ENCODE peak calls at places on chromosomes 4 and X, in eight cellular contexts. S, Q, J, T, W, N, D and X are unnamed samples.

GRCh38 chr4:3854661-3855060 is 88.5 kb downstream of the ADRA2C start:
- DNase-seq in J (no peak), T (no peak), Q (no peak), N (no peak), W (no peak), S (no peak), D (no peak), X (no peak)

GRCh38 chr4:108730579-108730978 is 32.3 kb downstream of the ETNPPL start:
- DNase-seq in W (no peak), J (no peak), N (no peak), Q (peak; percentile 70), D (no peak), S (no peak), T (no peak), X (no peak)

GRCh38 chrX:48465336-48465933 is 4.6 kb downstream of the SLC38A5 start:
- DNase-seq in D (peak; percentile 82), W (no peak), Q (no peak), T (no peak), N (no peak), J (no peak), S (no peak), X (no peak)

GRCh38 chr4:108519911-108520310 is 100.5 kb upstream of the RPL34 start:
- DNase-seq in Q (no peak), D (no peak), S (no peak), N (no peak), J (no peak), T (no peak), W (no peak), X (no peak)

GRCh38 chrX:149511081-149511480 is 6.0 kb upstream of the IDS start:
- DNase-seq in N (no peak), T (no peak), D (peak; percentile 74), S (no peak), W (no peak), J (no peak), Q (no peak), X (no peak)

GRCh38 chr4:74105656-74106275 is 6.8 kb upstream of the CXCL2 start:
- DNase-seq in Q (no peak), T (peak; percentile 17), S (no peak), J (no peak), D (no peak), N (no peak), W (no peak), X (no peak)

GRCh38 chr4:121736735-121737351 is 28.1 kb downstream of the SMIM43 start:
- DNase-seq in J (no peak), S (no peak), Q (peak; percentile 61), W (no peak), D (peak; percentile 63), N (peak; percentile 18), T (peak; percentile 29), X (no peak)

GRCh38 chr4:145779319-145779801 is 99.4 kb downstream of the C4orf51 start:
- DNase-seq in W (no peak), D (no peak), T (no peak), J (no peak), Q (no peak), N (no peak), S (no peak), X (no peak)

GRCh38 chr4:48275247-48275646 is 5.6 kb upstream of the TEC start:
- DNase-seq in Q (peak; percentile 15), N (no peak), T (no peak), S (no peak), W (no peak), D (peak; percentile 44), J (no peak), X (peak; percentile 39)

GRCh38 chr4:155208258-155209054 is at the start of gene NPY2R:
- DNase-seq in N (no peak), J (no peak), T (no peak), Q (no peak), W (no peak), D (no peak), S (peak; percentile 58), X (no peak)

GRCh38 chrX:1060562-1060960 is 151.9 kb downstream of the CRLF2 start:
- DNase-seq in S (peak; percentile 4), T (no peak), W (no peak), D (no peak), Q (no peak), N (no peak), J (no peak), X (no peak)

GRCh38 chr4:102620697-102621497 is 119.7 kb downstream of the NFKB1 start:
- DNase-seq in S (no peak), N (no peak), D (peak; percentile 78), Q (peak; percentile 92), T (no peak), J (peak; percentile 58), W (no peak), X (no peak)

GRCh38 chrX:74383611-74384010 is 37.7 kb upstream of the SLC16A2 start:
- DNase-seq in N (peak; percentile 15), T (peak; percentile 28), Q (peak; percentile 13), S (no peak), D (peak; percentile 47), W (no peak), J (peak; percentile 29), X (no peak)

GRCh38 chr4:3010998-3011397 is 47.6 kb downstream of the GRK4 start:
- DNase-seq in D (peak; percentile 92), W (no peak), Q (no peak), S (no peak), N (no peak), J (no peak), T (no peak), X (no peak)

GRCh38 chr4:110364911-110365520 is 110.9 kb upstream of the ENPEP start:
- DNase-seq in N (no peak), D (no peak), W (no peak), Q (no peak), J (no peak), S (no peak), T (peak; percentile 50), X (no peak)

DNA sequence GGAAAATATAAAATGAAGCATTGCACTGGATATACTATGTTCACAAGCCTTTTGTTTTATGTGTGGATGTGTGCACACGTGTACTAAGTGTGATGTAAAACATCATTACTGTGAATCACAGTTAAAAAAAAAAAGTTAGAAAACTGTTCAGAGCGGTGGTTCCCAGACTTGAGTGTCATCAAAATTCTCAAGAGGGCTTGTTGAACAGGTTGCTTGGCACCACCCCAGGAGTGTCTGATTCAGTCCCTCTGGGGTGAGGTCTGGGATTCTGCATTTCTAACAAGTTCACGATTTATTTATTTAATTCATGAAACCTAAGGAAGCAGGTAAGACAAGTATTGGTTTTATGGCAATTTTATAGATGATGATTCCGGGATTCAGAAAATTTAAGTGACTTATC is 1.8 kb downstream of the CENPU start:
- DNase-seq in S (no peak), W (no peak), T (no peak), N (no peak), D (peak; percentile 98), Q (no peak), J (no peak), X (no peak)
- H3K4me3 ChIP-seq in S (no peak overlapping the region), W (no peak overlapping the region), T (no peak overlapping the region), N (no peak overlapping the region), D (no peak overlapping the region), Q (peak overlapping the region; percentile 73), J (no peak overlapping the region), X (peak overlapping the region; percentile 72)

DNA sequence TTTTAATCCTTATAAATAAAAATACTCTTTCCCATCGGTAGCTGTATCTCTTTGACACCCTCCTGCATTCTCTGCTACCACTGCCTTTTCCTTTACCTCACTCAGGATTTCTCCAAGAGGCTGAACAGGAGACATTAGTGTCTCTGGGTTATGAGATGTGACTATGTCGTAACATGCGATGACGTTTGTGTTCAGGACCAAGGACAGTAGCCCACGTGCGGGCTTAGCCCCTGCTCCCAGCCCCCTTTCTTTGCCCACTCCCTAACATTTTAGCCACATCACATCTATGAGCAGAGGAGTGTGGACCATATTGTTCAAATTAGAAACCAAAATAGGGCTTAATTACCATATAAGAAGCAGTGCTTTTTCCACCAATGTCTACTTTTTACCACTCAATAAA is 369.3 kb downstream of the FBXW7 start:
- DNase-seq in W (no peak), J (no peak), T (no peak), Q (no peak), N (no peak), D (peak; percentile 13), S (no peak), X (no peak)
- TF ChIP-seq CTCF in W (no peak), J (no peak), T (no peak), Q (no peak), N (no peak), D (no peak), S (no peak), X (no peak)

GRCh38 chrX:107709266-107709795 is 66.3 kb downstream of the TSC22D3 start:
- DNase-seq in S (no peak), W (no peak), T (no peak), J (no peak), D (no peak), N (no peak), Q (no peak), X (no peak)

GRCh38 chrX:107713205-107714195 is 62.1 kb downstream of the TSC22D3 start:
- DNase-seq in J (no peak), Q (no peak), T (no peak), W (no peak), N (no peak), D (no peak), S (no peak), X (no peak)

GRCh38 chrX:107710617-107711391 is 64.8 kb downstream of the TSC22D3 start:
- DNase-seq in T (peak; percentile 60), W (peak; percentile 59), J (no peak), D (peak; percentile 89), Q (peak; percentile 43), N (no peak), S (no peak), X (peak; percentile 85)

GRCh38 chrX:107712231-107713204 is 63.1 kb downstream of the TSC22D3 start:
- DNase-seq in N (no peak), S (no peak), T (no peak), Q (no peak), W (peak; percentile 46), D (peak; percentile 70), J (no peak), X (no peak)

GRCh38 chrX:107711521-107712041 is 64.0 kb downstream of the TSC22D3 start:
- DNase-seq in D (no peak), Q (no peak), T (no peak), N (no peak), J (no peak), S (no peak), W (no peak), X (no peak)
- H3K4me3 ChIP-seq in D (no peak overlapping the region), Q (no peak overlapping the region), T (no peak overlapping the region), N (no peak overlapping the region), J (no peak overlapping the region), S (no peak overlapping the region), W (no peak overlapping the region), X (no peak overlapping the region)

GRCh38 chrX:13748486-13748885 is 13.9 kb downstream of the OFD1 start:
- DNase-seq in S (no peak), J (no peak), D (no peak), W (no peak), N (no peak), T (no peak), Q (no peak), X (no peak)

GRCh38 chrX:13750812-13751211 is 16.3 kb downstream of the OFD1 start:
- DNase-seq in S (no peak), T (no peak), N (no peak), D (no peak), J (no peak), W (no peak), Q (no peak), X (no peak)

GRCh38 chrX:13747836-13748235 is 13.3 kb downstream of the OFD1 start:
- DNase-seq in Q (peak; percentile 21), S (no peak), D (peak; percentile 64), J (peak; percentile 40), W (peak; percentile 36), T (peak; percentile 18), N (peak; percentile 15), X (no peak)

GRCh38 chrX:13752141-13752540 is 17.6 kb downstream of the OFD1 start:
- DNase-seq in T (no peak), W (no peak), J (no peak), N (no peak), S (no peak), D (peak; percentile 71), Q (no peak), X (no peak)

GRCh38 chrX:13750204-13750603 is 15.7 kb downstream of the OFD1 start:
- DNase-seq in T (no peak), D (peak; percentile 50), J (no peak), Q (peak; percentile 16), W (no peak), S (no peak), N (no peak), X (no peak)
- TF ChIP-seq CTCF in T (peak; percentile 56), D (peak; percentile 36), J (peak; percentile 56), Q (peak; percentile 52), W (peak; percentile 26), S (peak; percentile 48), N (no peak), X (peak; percentile 44)